ENCODE peak calls at places on chromosomes 5 and 9, in five cellular contexts. A is GM10248; F is mammary epithelial cell; T is nucleus accumbens; O is activated CD4-positive, alpha-beta memory T cell treated with anti-CD3 and anti-CD28 coated beads for 36 hours. G is an unnamed sample.

GRCh38 chr5:106543330-106543729 is 1127.4 kb downstream of the EFNA5 start:
- DNase-seq in A (no peak), F (no peak), T (no peak), O (no peak), G (no peak)

GRCh38 chr5:110354341-110354740 is 372.1 kb downstream of the TMEM232 start:
- DNase-seq in A (no peak), F (no peak), T (no peak), O (no peak), G (no peak)

GRCh38 chr5:74408150-74409043 is 232.1 kb downstream of the ENC1 start:
- DNase-seq in A (no peak), F (peak; percentile 85), T (no peak), O (no peak), G (no peak)

GRCh38 chr5:57718155-57718554 is 235.5 kb upstream of the ACTBL2 start:
- DNase-seq in A (no peak), F (peak; percentile 58), T (no peak), O (no peak), G (no peak)

GRCh38 chr5:121968910-121969607 is 7.3 kb downstream of the SRFBP1 start:
- DNase-seq in A (no peak), F (peak; percentile 98), T (no peak), O (no peak), G (no peak)

GRCh38 chr5:59588922-59589321 is 304.6 kb downstream of the PDE4D start:
- DNase-seq in A (no peak), F (peak; percentile 64), T (no peak), O (no peak), G (no peak)

GRCh38 chr9:74526215-74526614 is 29.1 kb downstream of the RORB start:
- DNase-seq in A (no peak), F (no peak), T (no peak), O (no peak), G (no peak)

GRCh38 chr5:154844800-154845199 is 5.6 kb downstream of the FAXDC2 start:
- DNase-seq in A (no peak), F (no peak), T (no peak), O (no peak), G (no peak)

GRCh38 chr5:60540855-60541805 is 158.8 kb downstream of the DEPDC1B start:
- DNase-seq in A (peak; percentile 75), F (no peak), T (no peak), O (no peak), G (peak; percentile 78)

GRCh38 chr5:109350537-109351270 is 59.1 kb downstream of the PJA2 start:
- DNase-seq in A (no peak), F (no peak), T (no peak), O (no peak), G (no peak)

GRCh38 chr9:80320916-80321315 is 749.2 kb downstream of the TLE4 start:
- DNase-seq in A (no peak), F (peak; percentile 50), T (no peak), O (no peak), G (no peak)